ENCODE peak calls at places on chromosome 6, in eight cellular contexts. H is AG10803, S is M059J, W is foreskin fibroblast, X is H7, B is MV-4-11, Y is astrocyte, U is EL. N is an unnamed sample.

GRCh38 chr6:169269180-169270076 is 15.8 kb upstream of the THBS2 start:
- DNase-seq in U (no peak), X (no peak), W (peak; percentile 67), H (peak; percentile 82), S (peak; percentile 28), B (peak; percentile 95), Y (peak; percentile 58), N (no peak)

GRCh38 chr6:22102671-22103070 is 194.2 kb downstream of the PRL start:
- DNase-seq in Y (peak; percentile 52), U (peak; percentile 8), X (no peak), H (no peak), B (peak; percentile 35), S (no peak), W (peak; percentile 67), N (no peak)

GRCh38 chr6:48552905-48553304 is 441.9 kb upstream of the PTCHD4 start:
- DNase-seq in W (no peak), X (no peak), Y (no peak), U (no peak), S (no peak), B (no peak), H (no peak), N (no peak)

GRCh38 chr6:49462599-49462926 is 490 bp downstream of the MMUT start:
- DNase-seq in B (no peak), X (no peak), S (peak; percentile 23), Y (no peak), W (peak; percentile 1), U (peak; percentile 3), H (no peak), N (no peak)

GRCh38 chr6:153044295-153044694 is 41.8 kb upstream of the MTRF1L start:
- DNase-seq in X (no peak), B (no peak), S (no peak), H (no peak), W (no peak), Y (no peak), U (no peak), N (no peak)

GRCh38 chr6:144673807-144674206 is 388.7 kb downstream of the UTRN start:
- DNase-seq in B (no peak), Y (no peak), S (peak; percentile 16), X (no peak), W (no peak), H (no peak), U (no peak), N (no peak)

GRCh38 chr6:160337991-160338390 is 10.2 kb upstream of the SLC22A3 start:
- DNase-seq in W (no peak), B (no peak), X (no peak), H (no peak), Y (no peak), S (no peak), U (no peak), N (no peak)

GRCh38 chr6:140311146-140311545 is 936.7 kb upstream of the CITED2 start:
- DNase-seq in X (no peak), W (peak; percentile 23), Y (no peak), S (peak; percentile 39), U (peak; percentile 20), H (no peak), B (no peak), N (no peak)

GRCh38 chr6:36827261-36828079 is 11.8 kb downstream of the CPNE5 start:
- DNase-seq in W (peak; percentile 70), U (peak; percentile 89), Y (peak; percentile 92), H (peak; percentile 54), S (peak; percentile 97), B (peak; percentile 92), X (no peak), N (no peak)

GRCh38 chr6:6920984-6921313 is 186.8 kb upstream of the RREB1 start:
- DNase-seq in W (no peak), S (no peak), Y (no peak), H (no peak), B (no peak), U (no peak), X (no peak), N (no peak)

GRCh38 chr6:32116674-32117073 is 7.5 kb upstream of the TNXB start:
- DNase-seq in X (peak; percentile 82), U (peak; percentile 38), B (no peak), H (no peak), S (peak; percentile 38), Y (no peak), W (peak; percentile 51), N (no peak)

GRCh38 chr6:142570221-142570671 is 268.4 kb downstream of the ADGRG6 start:
- DNase-seq in B (no peak), H (peak; percentile 69), S (peak; percentile 94), U (peak; percentile 75), X (no peak), W (peak; percentile 44), Y (peak; percentile 88), N (no peak)

GRCh38 chr6:160221423-160221822 is 37.2 kb downstream of the SLC22A2 start:
- DNase-seq in B (peak; percentile 63), W (no peak), U (peak; percentile 11), S (peak; percentile 37), X (no peak), H (peak; percentile 6), Y (no peak), N (no peak)

GRCh38 chr6:166259296-166259977 is 48.8 kb downstream of the PRR18 start:
- DNase-seq in H (no peak), S (no peak), Y (no peak), B (peak; percentile 84), U (no peak), W (no peak), X (peak; percentile 51), N (no peak)

GRCh38 chr6:7325750-7326149 is 12.8 kb upstream of the SSR1 start:
- DNase-seq in H (no peak), B (no peak), W (no peak), S (no peak), X (no peak), U (no peak), Y (no peak), N (no peak)

GRCh38 chr6:169997187-169997929 is 245.9 kb downstream of the ERMARD start:
- DNase-seq in S (no peak), B (peak; percentile 68), H (no peak), U (no peak), X (peak; percentile 22), Y (no peak), W (no peak), N (no peak)

GRCh38 chr6:108526739-108527174 is 34.0 kb upstream of the FOXO3 start:
- DNase-seq in B (peak; percentile 8), U (peak; percentile 44), X (peak; percentile 60), S (peak; percentile 56), W (peak; percentile 65), H (peak; percentile 55), Y (peak; percentile 15), N (no peak)

GRCh38 chr6:164377348-164377747 is 932.1 kb downstream of the C6orf118 start:
- DNase-seq in X (no peak), Y (no peak), S (no peak), H (no peak), W (no peak), U (no peak), B (no peak), N (no peak)

GRCh38 chr6:87197547-87197946 is 42.2 kb downstream of the ZNF292 start:
- DNase-seq in X (no peak), Y (no peak), U (no peak), H (no peak), S (no peak), W (no peak), B (no peak), N (no peak)

GRCh38 chr6:4466260-4466659 is 309.9 kb upstream of the CDYL start:
- DNase-seq in X (no peak), B (no peak), U (peak; percentile 35), H (no peak), Y (peak; percentile 48), W (peak; percentile 20), S (peak; percentile 93), N (no peak)

GRCh38 chr6:63598001-63598250 is 25.6 kb downstream of the LOC128125822 start:
- DNase-seq in S (no peak), W (no peak), X (no peak), Y (no peak), B (no peak), H (no peak), U (no peak), N (no peak)

GRCh38 chr6:150231456-150231855 is 88.6 kb downstream of the PPP1R14C start:
- DNase-seq in U (peak; percentile 52), B (no peak), H (peak; percentile 71), X (no peak), S (no peak), Y (peak; percentile 77), W (peak; percentile 13), N (no peak)

GRCh38 chr6:143200035-143200770 is 139.5 kb downstream of the AIG1 start:
- DNase-seq in W (no peak), U (no peak), X (no peak), B (peak; percentile 28), S (no peak), H (no peak), Y (no peak), N (no peak)

GRCh38 chr6:134727068-134727467 is 222.8 kb downstream of the ALDH8A1 start:
- DNase-seq in U (no peak), S (no peak), H (no peak), Y (no peak), B (no peak), X (no peak), W (no peak), N (no peak)

GRCh38 chr6:28981391-28981832 is 23.7 kb downstream of the ZNF311 start:
- DNase-seq in W (peak; percentile 79), B (peak; percentile 77), X (no peak), U (peak; percentile 78), S (peak; percentile 80), Y (peak; percentile 22), H (peak; percentile 57), N (peak; percentile 13)

GRCh38 chr6:73694711-73695411 is 1.1 kb upstream of the CD109 start:
- DNase-seq in S (peak; percentile 91), X (no peak), B (no peak), Y (peak; percentile 65), U (peak; percentile 65), H (peak; percentile 71), W (peak; percentile 81), N (no peak)

N was measured in NCI-H2107.